ENCODE peak calls at places on chromosomes 13 and 19, in five cellular contexts. One of them, this sample, is unnamed.

GRCh38 chr13:30382836-30383525 is 39.3 kb upstream of the UBE2L5 start:
- DNase-seq in IMR-90: no peak
- DNase-seq in mammary epithelial cell: no peak
- DNase-seq in right lobe of liver: no peak
- DNase-seq in AG04450: no peak
- DNase-seq in this sample: no peak

GRCh38 chr19:45472557-45473365 is 5.0 kb downstream of the FOSB start:
- DNase-seq in mammary epithelial cell: no peak
- DNase-seq in right lobe of liver: no peak
- DNase-seq in AG04450: no peak
- DNase-seq in IMR-90: no peak
- DNase-seq in this sample: no peak

GRCh38 chr19:33467851-33468250 is 53.7 kb downstream of the PEPD start:
- DNase-seq in mammary epithelial cell: no peak
- DNase-seq in IMR-90: no peak
- DNase-seq in right lobe of liver: peak
- DNase-seq in AG04450: no peak
- DNase-seq in this sample: no peak

GRCh38 chr19:58354478-58355030 is 1.3 kb upstream of the A1BG start:
- DNase-seq in right lobe of liver: peak
- DNase-seq in mammary epithelial cell: no peak
- DNase-seq in IMR-90: no peak
- DNase-seq in AG04450: no peak
- DNase-seq in this sample: no peak

GRCh38 chr19:12990853-12991252 is 4.4 kb upstream of the NFIX start:
- DNase-seq in IMR-90: no peak
- DNase-seq in right lobe of liver: no peak
- DNase-seq in mammary epithelial cell: no peak
- DNase-seq in AG04450: no peak
- DNase-seq in this sample: no peak

GRCh38 chr13:30872685-30873443 is 33.2 kb upstream of the MEDAG start:
- DNase-seq in right lobe of liver: no peak
- DNase-seq in IMR-90: peak
- DNase-seq in AG04450: peak
- DNase-seq in mammary epithelial cell: peak
- DNase-seq in this sample: peak

GRCh38 chr13:27826379-27827353 is 34.4 kb downstream of the GSX1 start:
- DNase-seq in IMR-90: peak
- DNase-seq in AG04450: peak
- DNase-seq in right lobe of liver: peak
- DNase-seq in mammary epithelial cell: peak
- DNase-seq in this sample: peak

GRCh38 chr13:109795021-109795420 is 8.6 kb upstream of the IRS2 start:
- DNase-seq in right lobe of liver: no peak
- DNase-seq in AG04450: no peak
- DNase-seq in IMR-90: no peak
- DNase-seq in mammary epithelial cell: no peak
- DNase-seq in this sample: no peak

GRCh38 chr19:13001502-13002388 is 6.5 kb downstream of the NFIX start:
- DNase-seq in IMR-90: no peak
- DNase-seq in AG04450: no peak
- DNase-seq in mammary epithelial cell: no peak
- DNase-seq in right lobe of liver: no peak
- DNase-seq in this sample: no peak

GRCh38 chr13:60583196-60583908 is 186.3 kb downstream of the TDRD3 start:
- DNase-seq in IMR-90: peak
- DNase-seq in mammary epithelial cell: no peak
- DNase-seq in right lobe of liver: no peak
- DNase-seq in AG04450: no peak
- DNase-seq in this sample: peak

GRCh38 chr13:99376924-99377323 is 69.7 kb upstream of the GPR183 start:
- DNase-seq in IMR-90: no peak
- DNase-seq in AG04450: no peak
- DNase-seq in right lobe of liver: no peak
- DNase-seq in mammary epithelial cell: no peak
- DNase-seq in this sample: no peak

GRCh38 chr19:1754651-1755466 is 1.6 kb downstream of the ONECUT3 start:
- DNase-seq in IMR-90: no peak
- DNase-seq in right lobe of liver: no peak
- DNase-seq in AG04450: no peak
- DNase-seq in mammary epithelial cell: peak
- DNase-seq in this sample: no peak

GRCh38 chr13:44437356-44438233 is 64.0 kb downstream of the SERP2 start:
- DNase-seq in mammary epithelial cell: peak
- DNase-seq in right lobe of liver: no peak
- DNase-seq in AG04450: no peak
- DNase-seq in IMR-90: peak
- DNase-seq in this sample: peak

GRCh38 chr13:26707122-26708006 is 53.2 kb downstream of the GPR12 start:
- DNase-seq in IMR-90: peak
- DNase-seq in right lobe of liver: no peak
- DNase-seq in AG04450: peak
- DNase-seq in mammary epithelial cell: peak
- DNase-seq in this sample: peak

GRCh38 chr19:12208221-12208620 is 45.3 kb downstream of the ZNF136 start:
- DNase-seq in right lobe of liver: no peak
- DNase-seq in mammary epithelial cell: no peak
- DNase-seq in IMR-90: no peak
- DNase-seq in AG04450: no peak
- DNase-seq in this sample: no peak

GRCh38 chr19:31348416-31349159 is 648 bp downstream of the TSHZ3 start:
- DNase-seq in AG04450: no peak
- DNase-seq in right lobe of liver: no peak
- DNase-seq in mammary epithelial cell: peak
- DNase-seq in IMR-90: no peak
- DNase-seq in this sample: peak

GRCh38 chr13:50306096-50306495 is 290.9 kb downstream of the KCNRG start:
- DNase-seq in right lobe of liver: no peak
- DNase-seq in mammary epithelial cell: no peak
- DNase-seq in AG04450: no peak
- DNase-seq in IMR-90: no peak
- DNase-seq in this sample: no peak

GRCh38 chr19:46115396-46116109 is 8.9 kb downstream of the IGFL3 start:
- DNase-seq in right lobe of liver: no peak
- DNase-seq in mammary epithelial cell: peak
- DNase-seq in AG04450: peak
- DNase-seq in IMR-90: peak
- DNase-seq in this sample: peak

GRCh38 chr19:3440082-3440481 is 40.2 kb downstream of the SMIM24 start:
- DNase-seq in IMR-90: no peak
- DNase-seq in mammary epithelial cell: no peak
- DNase-seq in AG04450: no peak
- DNase-seq in right lobe of liver: no peak
- DNase-seq in this sample: peak

GRCh38 chr13:48251616-48252081 is 18.6 kb downstream of the ITM2B start:
- DNase-seq in mammary epithelial cell: no peak
- DNase-seq in right lobe of liver: no peak
- DNase-seq in IMR-90: peak
- DNase-seq in AG04450: peak
- DNase-seq in this sample: peak

GRCh38 chr19:41872384-41872774 is 4.7 kb upstream of the CD79A start:
- DNase-seq in AG04450: no peak
- DNase-seq in IMR-90: no peak
- DNase-seq in mammary epithelial cell: no peak
- DNase-seq in right lobe of liver: peak
- DNase-seq in this sample: peak

GRCh38 chr13:113977976-113978375 is 4.1 kb upstream of the C13orf46 start:
- DNase-seq in IMR-90: no peak
- DNase-seq in AG04450: no peak
- DNase-seq in right lobe of liver: peak
- DNase-seq in mammary epithelial cell: no peak
- DNase-seq in this sample: no peak

GRCh38 chr13:46006688-46007452 is 45.7 kb downstream of the ZC3H13 start:
- DNase-seq in right lobe of liver: no peak
- DNase-seq in mammary epithelial cell: no peak
- DNase-seq in IMR-90: peak
- DNase-seq in AG04450: no peak
- DNase-seq in this sample: no peak

GRCh38 chr19:46727036-46727501 is 10.2 kb upstream of the PRKD2 start:
- DNase-seq in IMR-90: no peak
- DNase-seq in mammary epithelial cell: no peak
- DNase-seq in right lobe of liver: no peak
- DNase-seq in AG04450: no peak
- DNase-seq in this sample: no peak

GRCh38 chr13:110055089-110055488 is 251.9 kb downstream of the COL4A1 start:
- DNase-seq in AG04450: no peak
- DNase-seq in mammary epithelial cell: peak
- DNase-seq in right lobe of liver: no peak
- DNase-seq in IMR-90: peak
- DNase-seq in this sample: no peak

GRCh38 chr19:17109962-17110598 is 34.5 kb downstream of the MYO9B start:
- DNase-seq in AG04450: no peak
- DNase-seq in IMR-90: no peak
- DNase-seq in mammary epithelial cell: no peak
- DNase-seq in right lobe of liver: peak
- DNase-seq in this sample: no peak